ENCODE peak calls at places on chromosomes 2 and 18, in five cellular contexts. One of them, this sample, is unnamed.

GRCh38 chr2:221524158-221524557 is 47.9 kb downstream of the EPHA4 start:
- DNase-seq in endothelial cell: no peak
- DNase-seq in fibroblast of lung: no peak
- DNase-seq in mammary epithelial cell: no peak
- DNase-seq in activated CD8-positive, alpha-beta memory T cell treated with anti-CD3 and anti-CD28 coated beads for 48 hours: no peak
- DNase-seq in this sample: no peak

GRCh38 chr18:56200381-56200831 is 438.0 kb downstream of the TXNL1 start:
- DNase-seq in endothelial cell: no peak
- DNase-seq in fibroblast of lung: peak; percentile 47
- DNase-seq in mammary epithelial cell: peak; percentile 4
- DNase-seq in activated CD8-positive, alpha-beta memory T cell treated with anti-CD3 and anti-CD28 coated beads for 48 hours: no peak
- DNase-seq in this sample: no peak

GRCh38 chr18:62865498-62865897 is 150.2 kb downstream of the PHLPP1 start:
- DNase-seq in endothelial cell: no peak
- DNase-seq in fibroblast of lung: no peak
- DNase-seq in mammary epithelial cell: no peak
- DNase-seq in activated CD8-positive, alpha-beta memory T cell treated with anti-CD3 and anti-CD28 coated beads for 48 hours: no peak
- DNase-seq in this sample: no peak

GRCh38 chr2:215409331-215410127 is 26.3 kb downstream of the FN1 start:
- DNase-seq in endothelial cell: no peak
- DNase-seq in fibroblast of lung: no peak
- DNase-seq in mammary epithelial cell: peak; percentile 73
- DNase-seq in activated CD8-positive, alpha-beta memory T cell treated with anti-CD3 and anti-CD28 coated beads for 48 hours: peak; percentile 8
- DNase-seq in this sample: no peak

GRCh38 chr2:215830313-215830712 is 183.0 kb downstream of the MREG start:
- DNase-seq in endothelial cell: no peak
- DNase-seq in fibroblast of lung: peak; percentile 96
- DNase-seq in mammary epithelial cell: peak; percentile 60
- DNase-seq in activated CD8-positive, alpha-beta memory T cell treated with anti-CD3 and anti-CD28 coated beads for 48 hours: no peak
- DNase-seq in this sample: no peak

GRCh38 chr2:7191927-7192326 is 274.7 kb downstream of the RNF144A start:
- DNase-seq in endothelial cell: no peak
- DNase-seq in fibroblast of lung: peak; percentile 77
- DNase-seq in mammary epithelial cell: peak; percentile 76
- DNase-seq in activated CD8-positive, alpha-beta memory T cell treated with anti-CD3 and anti-CD28 coated beads for 48 hours: no peak
- DNase-seq in this sample: no peak

GRCh38 chr18:48452863-48453323 is 43.7 kb upstream of the ZBTB7C start:
- DNase-seq in endothelial cell: no peak
- DNase-seq in fibroblast of lung: no peak
- DNase-seq in mammary epithelial cell: peak; percentile 54
- DNase-seq in activated CD8-positive, alpha-beta memory T cell treated with anti-CD3 and anti-CD28 coated beads for 48 hours: no peak
- DNase-seq in this sample: no peak

GRCh38 chr2:11839916-11840315 is 93.5 kb downstream of the LPIN1 start:
- DNase-seq in endothelial cell: no peak
- DNase-seq in fibroblast of lung: no peak
- DNase-seq in mammary epithelial cell: no peak
- DNase-seq in activated CD8-positive, alpha-beta memory T cell treated with anti-CD3 and anti-CD28 coated beads for 48 hours: no peak
- DNase-seq in this sample: no peak

GRCh38 chr2:219630770-219631405 is 3.5 kb downstream of the SLC4A3 start:
- DNase-seq in endothelial cell: peak; percentile 2
- DNase-seq in fibroblast of lung: no peak
- DNase-seq in mammary epithelial cell: no peak
- DNase-seq in activated CD8-positive, alpha-beta memory T cell treated with anti-CD3 and anti-CD28 coated beads for 48 hours: no peak
- DNase-seq in this sample: no peak

GRCh38 chr2:74744731-74745505 is 89.0 kb upstream of the HK2 start:
- DNase-seq in endothelial cell: no peak
- DNase-seq in fibroblast of lung: no peak
- DNase-seq in mammary epithelial cell: no peak
- DNase-seq in activated CD8-positive, alpha-beta memory T cell treated with anti-CD3 and anti-CD28 coated beads for 48 hours: no peak
- DNase-seq in this sample: no peak

GRCh38 chr18:34018358-34018757 is 206.4 kb downstream of the NOL4 start:
- DNase-seq in endothelial cell: no peak
- DNase-seq in fibroblast of lung: no peak
- DNase-seq in mammary epithelial cell: no peak
- DNase-seq in activated CD8-positive, alpha-beta memory T cell treated with anti-CD3 and anti-CD28 coated beads for 48 hours: no peak
- DNase-seq in this sample: no peak

GRCh38 chr2:237931205-237931721 is 35.6 kb upstream of the UBE2F start:
- DNase-seq in endothelial cell: no peak
- DNase-seq in fibroblast of lung: peak; percentile 92
- DNase-seq in mammary epithelial cell: no peak
- DNase-seq in activated CD8-positive, alpha-beta memory T cell treated with anti-CD3 and anti-CD28 coated beads for 48 hours: no peak
- DNase-seq in this sample: no peak

GRCh38 chr18:39191931-39192330 is 1626.3 kb upstream of the CELF4 start:
- DNase-seq in endothelial cell: no peak
- DNase-seq in fibroblast of lung: no peak
- DNase-seq in mammary epithelial cell: no peak
- DNase-seq in activated CD8-positive, alpha-beta memory T cell treated with anti-CD3 and anti-CD28 coated beads for 48 hours: no peak
- DNase-seq in this sample: no peak

GRCh38 chr2:84924173-84925106 is 19.0 kb downstream of the TMSB10 start:
- DNase-seq in endothelial cell: peak; percentile 55
- DNase-seq in fibroblast of lung: no peak
- DNase-seq in mammary epithelial cell: peak; percentile 74
- DNase-seq in activated CD8-positive, alpha-beta memory T cell treated with anti-CD3 and anti-CD28 coated beads for 48 hours: no peak
- DNase-seq in this sample: no peak

GRCh38 chr2:53252115-53252514 is 515.5 kb upstream of the CHAC2 start:
- DNase-seq in endothelial cell: no peak
- DNase-seq in fibroblast of lung: no peak
- DNase-seq in mammary epithelial cell: no peak
- DNase-seq in activated CD8-positive, alpha-beta memory T cell treated with anti-CD3 and anti-CD28 coated beads for 48 hours: no peak
- DNase-seq in this sample: no peak

GRCh38 chr2:175012516-175012915 is 7.3 kb upstream of the CHN1 start:
- DNase-seq in endothelial cell: no peak
- DNase-seq in fibroblast of lung: no peak
- DNase-seq in mammary epithelial cell: peak; percentile 6
- DNase-seq in activated CD8-positive, alpha-beta memory T cell treated with anti-CD3 and anti-CD28 coated beads for 48 hours: no peak
- DNase-seq in this sample: no peak

GRCh38 chr2:238136820-238137537 is 1.5 kb upstream of the KLHL30 start:
- DNase-seq in endothelial cell: no peak
- DNase-seq in fibroblast of lung: peak; percentile 89
- DNase-seq in mammary epithelial cell: peak; percentile 31
- DNase-seq in activated CD8-positive, alpha-beta memory T cell treated with anti-CD3 and anti-CD28 coated beads for 48 hours: no peak
- DNase-seq in this sample: no peak

GRCh38 chr18:43278401-43278800 is 1.1 kb upstream of the SYT4 start:
- DNase-seq in endothelial cell: no peak
- DNase-seq in fibroblast of lung: no peak
- DNase-seq in mammary epithelial cell: no peak
- DNase-seq in activated CD8-positive, alpha-beta memory T cell treated with anti-CD3 and anti-CD28 coated beads for 48 hours: no peak
- DNase-seq in this sample: no peak

GRCh38 chr2:14427982-14428567 is 204.4 kb upstream of the LRATD1 start:
- DNase-seq in endothelial cell: no peak
- DNase-seq in fibroblast of lung: peak; percentile 83
- DNase-seq in mammary epithelial cell: peak; percentile 64
- DNase-seq in activated CD8-positive, alpha-beta memory T cell treated with anti-CD3 and anti-CD28 coated beads for 48 hours: no peak
- DNase-seq in this sample: no peak

GRCh38 chr2:138665932-138666331 is 114.3 kb downstream of the NXPH2 start:
- DNase-seq in endothelial cell: no peak
- DNase-seq in fibroblast of lung: no peak
- DNase-seq in mammary epithelial cell: peak; percentile 61
- DNase-seq in activated CD8-positive, alpha-beta memory T cell treated with anti-CD3 and anti-CD28 coated beads for 48 hours: no peak
- DNase-seq in this sample: no peak

GRCh38 chr2:230885467-230886130 is 20.9 kb downstream of the ITM2C start:
- DNase-seq in endothelial cell: no peak
- DNase-seq in fibroblast of lung: peak; percentile 70
- DNase-seq in mammary epithelial cell: no peak
- DNase-seq in activated CD8-positive, alpha-beta memory T cell treated with anti-CD3 and anti-CD28 coated beads for 48 hours: no peak
- DNase-seq in this sample: no peak

GRCh38 chr2:219426068-219426443 is 7.9 kb downstream of the DES start:
- DNase-seq in endothelial cell: no peak
- DNase-seq in fibroblast of lung: no peak
- DNase-seq in mammary epithelial cell: no peak
- DNase-seq in activated CD8-positive, alpha-beta memory T cell treated with anti-CD3 and anti-CD28 coated beads for 48 hours: no peak
- DNase-seq in this sample: no peak

GRCh38 chr18:35438480-35439234 is 59.1 kb downstream of the INO80C start:
- DNase-seq in endothelial cell: no peak
- DNase-seq in fibroblast of lung: no peak
- DNase-seq in mammary epithelial cell: no peak
- DNase-seq in activated CD8-positive, alpha-beta memory T cell treated with anti-CD3 and anti-CD28 coated beads for 48 hours: no peak
- DNase-seq in this sample: no peak

GRCh38 chr2:9739508-9739907 is 103.8 kb upstream of the TAF1B start:
- DNase-seq in endothelial cell: no peak
- DNase-seq in fibroblast of lung: no peak
- DNase-seq in mammary epithelial cell: no peak
- DNase-seq in activated CD8-positive, alpha-beta memory T cell treated with anti-CD3 and anti-CD28 coated beads for 48 hours: no peak
- DNase-seq in this sample: peak; percentile 76

GRCh38 chr18:79484661-79485621 is 89.2 kb downstream of the NFATC1 start:
- DNase-seq in endothelial cell: peak; percentile 41
- DNase-seq in fibroblast of lung: peak; percentile 81
- DNase-seq in mammary epithelial cell: no peak
- DNase-seq in activated CD8-positive, alpha-beta memory T cell treated with anti-CD3 and anti-CD28 coated beads for 48 hours: no peak
- DNase-seq in this sample: no peak

GRCh38 chr2:112342067-112342466 is 66.7 kb downstream of the ZC3H6 start:
- DNase-seq in endothelial cell: no peak
- DNase-seq in fibroblast of lung: no peak
- DNase-seq in mammary epithelial cell: peak; percentile 4
- DNase-seq in activated CD8-positive, alpha-beta memory T cell treated with anti-CD3 and anti-CD28 coated beads for 48 hours: no peak
- DNase-seq in this sample: no peak

GRCh38 chr2:179769323-179769722 is 92.1 kb downstream of the ZNF385B start:
- DNase-seq in endothelial cell: no peak
- DNase-seq in fibroblast of lung: no peak
- DNase-seq in mammary epithelial cell: no peak
- DNase-seq in activated CD8-positive, alpha-beta memory T cell treated with anti-CD3 and anti-CD28 coated beads for 48 hours: no peak
- DNase-seq in this sample: no peak

GRCh38 chr18:6044319-6044718 is 149.0 kb upstream of the TMEM200C start:
- DNase-seq in endothelial cell: no peak
- DNase-seq in fibroblast of lung: no peak
- DNase-seq in mammary epithelial cell: no peak
- DNase-seq in activated CD8-positive, alpha-beta memory T cell treated with anti-CD3 and anti-CD28 coated beads for 48 hours: no peak
- DNase-seq in this sample: no peak

GRCh38 chr18:986071-986470 is 81.4 kb downstream of the ADCYAP1 start:
- DNase-seq in endothelial cell: no peak
- DNase-seq in fibroblast of lung: no peak
- DNase-seq in mammary epithelial cell: no peak
- DNase-seq in activated CD8-positive, alpha-beta memory T cell treated with anti-CD3 and anti-CD28 coated beads for 48 hours: no peak
- DNase-seq in this sample: no peak

GRCh38 chr2:161422812-161423211 is 6.7 kb downstream of the TBR1 start:
- DNase-seq in endothelial cell: no peak
- DNase-seq in fibroblast of lung: no peak
- DNase-seq in mammary epithelial cell: no peak
- DNase-seq in activated CD8-positive, alpha-beta memory T cell treated with anti-CD3 and anti-CD28 coated beads for 48 hours: no peak
- DNase-seq in this sample: no peak

GRCh38 chr2:119574108-119574815 is 30.0 kb downstream of the CFAP221 start:
- DNase-seq in endothelial cell: no peak
- DNase-seq in fibroblast of lung: no peak
- DNase-seq in mammary epithelial cell: no peak
- DNase-seq in activated CD8-positive, alpha-beta memory T cell treated with anti-CD3 and anti-CD28 coated beads for 48 hours: no peak
- DNase-seq in this sample: no peak

GRCh38 chr2:169131587-169132512 is 62.5 kb downstream of the DHRS9 start:
- DNase-seq in endothelial cell: no peak
- DNase-seq in fibroblast of lung: peak; percentile 59
- DNase-seq in mammary epithelial cell: peak; percentile 80
- DNase-seq in activated CD8-positive, alpha-beta memory T cell treated with anti-CD3 and anti-CD28 coated beads for 48 hours: no peak
- DNase-seq in this sample: no peak

GRCh38 chr2:46844443-46844842 is 71.2 kb downstream of the MCFD2 start:
- DNase-seq in endothelial cell: no peak
- DNase-seq in fibroblast of lung: no peak
- DNase-seq in mammary epithelial cell: no peak
- DNase-seq in activated CD8-positive, alpha-beta memory T cell treated with anti-CD3 and anti-CD28 coated beads for 48 hours: no peak
- DNase-seq in this sample: no peak

GRCh38 chr2:7012141-7012809 is 95.1 kb downstream of the RNF144A start:
- DNase-seq in endothelial cell: no peak
- DNase-seq in fibroblast of lung: no peak
- DNase-seq in mammary epithelial cell: no peak
- DNase-seq in activated CD8-positive, alpha-beta memory T cell treated with anti-CD3 and anti-CD28 coated beads for 48 hours: no peak
- DNase-seq in this sample: no peak

GRCh38 chr2:48562281-48562680 is 32.3 kb downstream of the STON1 start:
- DNase-seq in endothelial cell: no peak
- DNase-seq in fibroblast of lung: no peak
- DNase-seq in mammary epithelial cell: no peak
- DNase-seq in activated CD8-positive, alpha-beta memory T cell treated with anti-CD3 and anti-CD28 coated beads for 48 hours: no peak
- DNase-seq in this sample: no peak

GRCh38 chr2:167832840-167833239 is 414.6 kb downstream of the STK39 start:
- DNase-seq in endothelial cell: no peak
- DNase-seq in fibroblast of lung: no peak
- DNase-seq in mammary epithelial cell: no peak
- DNase-seq in activated CD8-positive, alpha-beta memory T cell treated with anti-CD3 and anti-CD28 coated beads for 48 hours: no peak
- DNase-seq in this sample: no peak

GRCh38 chr2:158619496-158619895 is 162.7 kb downstream of the PKP4 start:
- DNase-seq in endothelial cell: no peak
- DNase-seq in fibroblast of lung: peak; percentile 31
- DNase-seq in mammary epithelial cell: peak; percentile 73
- DNase-seq in activated CD8-positive, alpha-beta memory T cell treated with anti-CD3 and anti-CD28 coated beads for 48 hours: no peak
- DNase-seq in this sample: no peak

GRCh38 chr2:237799060-237799428 is 465 bp downstream of the RBM44 start:
- DNase-seq in endothelial cell: no peak
- DNase-seq in fibroblast of lung: no peak
- DNase-seq in mammary epithelial cell: no peak
- DNase-seq in activated CD8-positive, alpha-beta memory T cell treated with anti-CD3 and anti-CD28 coated beads for 48 hours: no peak
- DNase-seq in this sample: no peak

This sample was measured in stimulated activated effector memory CD8-positive, alpha-beta T cell treated with anti-CD3 and anti-CD28 coated beads, Interleukin-12 subunit alpha, Interleukin-12 subunit beta, amount 100 ng/mL, for 72 hours.